ENCODE peak calls at places on chromosomes 12 and 14, in eight cellular contexts. One of them, this sample, is unnamed.

GRCh38 chr12:52691076-52691764 is 11.0 kb upstream of the KRT1 start:
- DNase-seq in amniotic stem cell: no peak
- DNase-seq in choroid plexus epithelial cell: no peak
- DNase-seq in skeletal muscle cell: no peak
- DNase-seq in iris pigment epithelial cell: no peak
- DNase-seq in dorsolateral prefrontal cortex: peak; percentile 49
- DNase-seq in iPS DF 19.7: no peak
- DNase-seq in D341Med: peak; percentile 54
- DNase-seq in this sample: no peak

GRCh38 chr12:124480469-124481256 is 86.7 kb downstream of the NCOR2 start:
- DNase-seq in amniotic stem cell: peak; percentile 38
- DNase-seq in choroid plexus epithelial cell: peak; percentile 90
- DNase-seq in skeletal muscle cell: no peak
- DNase-seq in iris pigment epithelial cell: peak; percentile 91
- DNase-seq in dorsolateral prefrontal cortex: no peak
- DNase-seq in iPS DF 19.7: no peak
- DNase-seq in D341Med: peak; percentile 92
- DNase-seq in this sample: peak; percentile 88

GRCh38 chr12:132329036-132329738 is at the start of gene GALNT9:
- DNase-seq in amniotic stem cell: no peak
- DNase-seq in choroid plexus epithelial cell: peak; percentile 23
- DNase-seq in skeletal muscle cell: no peak
- DNase-seq in iris pigment epithelial cell: peak; percentile 18
- DNase-seq in dorsolateral prefrontal cortex: no peak
- DNase-seq in iPS DF 19.7: no peak
- DNase-seq in D341Med: no peak
- DNase-seq in this sample: no peak

GRCh38 chr12:13114251-13115052 is 11.0 kb upstream of the GSG1 start:
- DNase-seq in amniotic stem cell: no peak
- DNase-seq in choroid plexus epithelial cell: no peak
- DNase-seq in skeletal muscle cell: no peak
- DNase-seq in iris pigment epithelial cell: no peak
- DNase-seq in dorsolateral prefrontal cortex: no peak
- DNase-seq in iPS DF 19.7: no peak
- DNase-seq in D341Med: no peak
- DNase-seq in this sample: peak; percentile 93

GRCh38 chr12:19744760-19745218 is 305.5 kb downstream of the AEBP2 start:
- DNase-seq in amniotic stem cell: no peak
- DNase-seq in choroid plexus epithelial cell: peak; percentile 82
- DNase-seq in skeletal muscle cell: peak; percentile 16
- DNase-seq in iris pigment epithelial cell: peak; percentile 89
- DNase-seq in dorsolateral prefrontal cortex: no peak
- DNase-seq in iPS DF 19.7: no peak
- DNase-seq in D341Med: no peak
- DNase-seq in this sample: peak; percentile 38

GRCh38 chr12:23204933-23205778 is 580.2 kb downstream of the ETNK1 start:
- DNase-seq in amniotic stem cell: peak; percentile 4
- DNase-seq in choroid plexus epithelial cell: peak; percentile 86
- DNase-seq in skeletal muscle cell: peak; percentile 23
- DNase-seq in iris pigment epithelial cell: peak; percentile 57
- DNase-seq in dorsolateral prefrontal cortex: no peak
- DNase-seq in iPS DF 19.7: peak; percentile 15
- DNase-seq in D341Med: peak; percentile 63
- DNase-seq in this sample: peak; percentile 65

GRCh38 chr12:42482820-42483533 is 106.6 kb downstream of the PRICKLE1 start:
- DNase-seq in amniotic stem cell: peak; percentile 50
- DNase-seq in choroid plexus epithelial cell: peak; percentile 71
- DNase-seq in skeletal muscle cell: no peak
- DNase-seq in iris pigment epithelial cell: peak; percentile 66
- DNase-seq in dorsolateral prefrontal cortex: peak; percentile 78
- DNase-seq in iPS DF 19.7: no peak
- DNase-seq in D341Med: peak; percentile 95
- DNase-seq in this sample: no peak

GRCh38 chr12:6322352-6322751 is 11.9 kb downstream of the PLEKHG6 start:
- DNase-seq in amniotic stem cell: no peak
- DNase-seq in choroid plexus epithelial cell: no peak
- DNase-seq in skeletal muscle cell: no peak
- DNase-seq in iris pigment epithelial cell: peak; percentile 43
- DNase-seq in dorsolateral prefrontal cortex: no peak
- DNase-seq in iPS DF 19.7: no peak
- DNase-seq in D341Med: no peak
- DNase-seq in this sample: no peak

GRCh38 chr14:44029933-44030332 is 477.1 kb downstream of the FSCB start:
- DNase-seq in amniotic stem cell: no peak
- DNase-seq in choroid plexus epithelial cell: no peak
- DNase-seq in skeletal muscle cell: peak; percentile 39
- DNase-seq in iris pigment epithelial cell: peak; percentile 5
- DNase-seq in dorsolateral prefrontal cortex: no peak
- DNase-seq in iPS DF 19.7: no peak
- DNase-seq in D341Med: no peak
- DNase-seq in this sample: no peak

GRCh38 chr14:51651388-51652167 is at the start of gene FRMD6:
- DNase-seq in amniotic stem cell: peak; percentile 73
- DNase-seq in choroid plexus epithelial cell: peak; percentile 93
- DNase-seq in skeletal muscle cell: peak; percentile 70
- DNase-seq in iris pigment epithelial cell: peak; percentile 91
- DNase-seq in dorsolateral prefrontal cortex: peak; percentile 84
- DNase-seq in iPS DF 19.7: peak; percentile 17
- DNase-seq in D341Med: peak; percentile 94
- DNase-seq in this sample: peak; percentile 37

GRCh38 chr12:21330682-21331253 is 3.9 kb downstream of the SLCO1A2 start:
- DNase-seq in amniotic stem cell: no peak
- DNase-seq in choroid plexus epithelial cell: peak; percentile 21
- DNase-seq in skeletal muscle cell: no peak
- DNase-seq in iris pigment epithelial cell: peak; percentile 20
- DNase-seq in dorsolateral prefrontal cortex: no peak
- DNase-seq in iPS DF 19.7: no peak
- DNase-seq in D341Med: no peak
- DNase-seq in this sample: no peak

GRCh38 chr12:55818140-55818728 is 393 bp downstream of the ORMDL2 start:
- DNase-seq in amniotic stem cell: peak; percentile 72
- DNase-seq in choroid plexus epithelial cell: no peak
- DNase-seq in skeletal muscle cell: no peak
- DNase-seq in iris pigment epithelial cell: peak; percentile 25
- DNase-seq in dorsolateral prefrontal cortex: no peak
- DNase-seq in iPS DF 19.7: no peak
- DNase-seq in D341Med: peak; percentile 77
- DNase-seq in this sample: peak; percentile 23

GRCh38 chr14:101590616-101591015 is 29.3 kb downstream of the DIO3 start:
- DNase-seq in amniotic stem cell: no peak
- DNase-seq in choroid plexus epithelial cell: no peak
- DNase-seq in skeletal muscle cell: no peak
- DNase-seq in iris pigment epithelial cell: no peak
- DNase-seq in dorsolateral prefrontal cortex: peak; percentile 8
- DNase-seq in iPS DF 19.7: no peak
- DNase-seq in D341Med: peak; percentile 33
- DNase-seq in this sample: no peak

GRCh38 chr12:62861157-62861535 is 73.8 kb downstream of the PPM1H start:
- DNase-seq in amniotic stem cell: no peak
- DNase-seq in choroid plexus epithelial cell: no peak
- DNase-seq in skeletal muscle cell: no peak
- DNase-seq in iris pigment epithelial cell: no peak
- DNase-seq in dorsolateral prefrontal cortex: no peak
- DNase-seq in iPS DF 19.7: no peak
- DNase-seq in D341Med: no peak
- DNase-seq in this sample: no peak

GRCh38 chr14:26286806-26287205 is 311.0 kb downstream of the NOVA1 start:
- DNase-seq in amniotic stem cell: no peak
- DNase-seq in choroid plexus epithelial cell: peak; percentile 5
- DNase-seq in skeletal muscle cell: no peak
- DNase-seq in iris pigment epithelial cell: peak; percentile 28
- DNase-seq in dorsolateral prefrontal cortex: no peak
- DNase-seq in iPS DF 19.7: no peak
- DNase-seq in D341Med: no peak
- DNase-seq in this sample: peak; percentile 4

GRCh38 chr12:71469235-71469873 is 29.8 kb downstream of the LGR5 start:
- DNase-seq in amniotic stem cell: no peak
- DNase-seq in choroid plexus epithelial cell: peak; percentile 40
- DNase-seq in skeletal muscle cell: peak; percentile 20
- DNase-seq in iris pigment epithelial cell: peak; percentile 58
- DNase-seq in dorsolateral prefrontal cortex: no peak
- DNase-seq in iPS DF 19.7: no peak
- DNase-seq in D341Med: no peak
- DNase-seq in this sample: no peak

GRCh38 chr14:38310420-38310995 is 54.6 kb upstream of the CLEC14A start:
- DNase-seq in amniotic stem cell: no peak
- DNase-seq in choroid plexus epithelial cell: no peak
- DNase-seq in skeletal muscle cell: no peak
- DNase-seq in iris pigment epithelial cell: no peak
- DNase-seq in dorsolateral prefrontal cortex: no peak
- DNase-seq in iPS DF 19.7: no peak
- DNase-seq in D341Med: no peak
- DNase-seq in this sample: no peak

GRCh38 chr14:104895786-104896642 is 28.7 kb upstream of the PLD4 start:
- DNase-seq in amniotic stem cell: no peak
- DNase-seq in choroid plexus epithelial cell: no peak
- DNase-seq in skeletal muscle cell: no peak
- DNase-seq in iris pigment epithelial cell: no peak
- DNase-seq in dorsolateral prefrontal cortex: no peak
- DNase-seq in iPS DF 19.7: no peak
- DNase-seq in D341Med: peak; percentile 39
- DNase-seq in this sample: peak; percentile 13

GRCh38 chr12:124694250-124694649 is 126.8 kb upstream of the NCOR2 start:
- DNase-seq in amniotic stem cell: no peak
- DNase-seq in choroid plexus epithelial cell: no peak
- DNase-seq in skeletal muscle cell: no peak
- DNase-seq in iris pigment epithelial cell: no peak
- DNase-seq in dorsolateral prefrontal cortex: no peak
- DNase-seq in iPS DF 19.7: no peak
- DNase-seq in D341Med: no peak
- DNase-seq in this sample: no peak

GRCh38 chr14:36619131-36619530 is 36.7 kb upstream of the NKX2-8 start:
- DNase-seq in amniotic stem cell: no peak
- DNase-seq in choroid plexus epithelial cell: no peak
- DNase-seq in skeletal muscle cell: no peak
- DNase-seq in iris pigment epithelial cell: no peak
- DNase-seq in dorsolateral prefrontal cortex: no peak
- DNase-seq in iPS DF 19.7: no peak
- DNase-seq in D341Med: no peak
- DNase-seq in this sample: no peak

GRCh38 chr12:106280101-106280500 is 22.4 kb upstream of the TCP11L2 start:
- DNase-seq in amniotic stem cell: no peak
- DNase-seq in choroid plexus epithelial cell: no peak
- DNase-seq in skeletal muscle cell: no peak
- DNase-seq in iris pigment epithelial cell: no peak
- DNase-seq in dorsolateral prefrontal cortex: no peak
- DNase-seq in iPS DF 19.7: no peak
- DNase-seq in D341Med: no peak
- DNase-seq in this sample: no peak

GRCh38 chr12:24039113-24039525 is 89.6 kb upstream of the SOX5 start:
- DNase-seq in amniotic stem cell: no peak
- DNase-seq in choroid plexus epithelial cell: peak; percentile 97
- DNase-seq in skeletal muscle cell: peak; percentile 85
- DNase-seq in iris pigment epithelial cell: peak; percentile 99
- DNase-seq in dorsolateral prefrontal cortex: no peak
- DNase-seq in iPS DF 19.7: no peak
- DNase-seq in D341Med: no peak
- DNase-seq in this sample: peak; percentile 89

GRCh38 chr12:121893901-121894540 is 5.4 kb downstream of the PSMD9 start:
- DNase-seq in amniotic stem cell: peak; percentile 29
- DNase-seq in choroid plexus epithelial cell: peak; percentile 78
- DNase-seq in skeletal muscle cell: peak; percentile 41
- DNase-seq in iris pigment epithelial cell: peak; percentile 77
- DNase-seq in dorsolateral prefrontal cortex: no peak
- DNase-seq in iPS DF 19.7: no peak
- DNase-seq in D341Med: peak; percentile 9
- DNase-seq in this sample: peak; percentile 91

GRCh38 chr12:29153231-29153630 is 4.2 kb downstream of the FAR2 start:
- DNase-seq in amniotic stem cell: no peak
- DNase-seq in choroid plexus epithelial cell: no peak
- DNase-seq in skeletal muscle cell: no peak
- DNase-seq in iris pigment epithelial cell: no peak
- DNase-seq in dorsolateral prefrontal cortex: no peak
- DNase-seq in iPS DF 19.7: peak; percentile 56
- DNase-seq in D341Med: no peak
- DNase-seq in this sample: no peak

GRCh38 chr14:92037989-92038388 is 1.9 kb downstream of the TRIP11 start:
- DNase-seq in amniotic stem cell: no peak
- DNase-seq in choroid plexus epithelial cell: peak; percentile 7
- DNase-seq in skeletal muscle cell: no peak
- DNase-seq in iris pigment epithelial cell: peak; percentile 6
- DNase-seq in dorsolateral prefrontal cortex: no peak
- DNase-seq in iPS DF 19.7: no peak
- DNase-seq in D341Med: no peak
- DNase-seq in this sample: no peak

GRCh38 chr12:130155416-130156073 is 6.7 kb upstream of the FZD10 start:
- DNase-seq in amniotic stem cell: no peak
- DNase-seq in choroid plexus epithelial cell: no peak
- DNase-seq in skeletal muscle cell: no peak
- DNase-seq in iris pigment epithelial cell: no peak
- DNase-seq in dorsolateral prefrontal cortex: no peak
- DNase-seq in iPS DF 19.7: no peak
- DNase-seq in D341Med: no peak
- DNase-seq in this sample: peak; percentile 49

GRCh38 chr12:30914986-30915591 is 11.5 kb upstream of the TSPAN11 start:
- DNase-seq in amniotic stem cell: no peak
- DNase-seq in choroid plexus epithelial cell: no peak
- DNase-seq in skeletal muscle cell: no peak
- DNase-seq in iris pigment epithelial cell: no peak
- DNase-seq in dorsolateral prefrontal cortex: no peak
- DNase-seq in iPS DF 19.7: no peak
- DNase-seq in D341Med: no peak
- DNase-seq in this sample: no peak

This sample was measured in renal cortical epithelial cell.